ENCODE peak calls at places on chromosome 13, in ten cellular contexts. B is astrocyte of the spinal cord; F is stimulated activated CD8-positive, alpha-beta memory T cell treated with anti-CD3 and anti-CD28 coated beads, Interleukin-7, amount 100 ng/mL, for 1 hour; X is fibroblast of the aortic adventitia; I is NCI-H748 treated with DMSO at 0.1 percent for 48 hours; C is stimulated activated naive B cell treated with anti-CD40 and anti-IgM and Interleukin-4, amounts not matched to agents 10 μg/mL and 1 μg/mL and 100 μg/mL, for 72 hours; H is nephron progenitor cell; R is stimulated activated naive CD4-positive, alpha-beta T cell; T is heart right ventricle; N is sciatic nerve. W is an unnamed sample.

GRCh38 chr13:45055198-45055901 is 65.0 kb upstream of the GTF2F2 start:
- DNase-seq in X (peak), N (no peak), B (peak), R (no peak), H (no peak), T (no peak), I (no peak), F (no peak), C (no peak), W (no peak)

GRCh38 chr13:110347535-110348308 is 40.6 kb downstream of the COL4A2 start:
- DNase-seq in C (no peak), N (no peak), I (no peak), B (peak), X (peak), F (no peak), T (peak), R (no peak), H (no peak), W (no peak)

GRCh38 chr13:113857531-113858195 is 6.2 kb downstream of the GAS6 start:
- DNase-seq in C (no peak), B (no peak), N (no peak), T (no peak), X (no peak), I (no peak), R (no peak), F (no peak), H (no peak), W (no peak)

GRCh38 chr13:20239748-20240147 is 7.6 kb upstream of the GJB6 start:
- DNase-seq in H (no peak), I (no peak), B (no peak), T (no peak), N (no peak), X (no peak), C (no peak), F (no peak), R (no peak), W (no peak)

GRCh38 chr13:49996166-49996915 is 501 bp upstream of the TRIM13 start:
- DNase-seq in T (peak), B (peak), F (peak), H (peak), N (peak), R (peak), I (peak), X (peak), C (peak), W (peak)

GRCh38 chr13:75299913-75300862 is 181.8 kb downstream of the TBC1D4 start:
- DNase-seq in I (no peak), F (no peak), H (no peak), R (no peak), B (peak), N (no peak), C (no peak), T (no peak), X (peak), W (no peak)

GRCh38 chr13:44451651-44452050 is 78.0 kb downstream of the SERP2 start:
- DNase-seq in B (no peak), C (no peak), F (no peak), T (no peak), N (no peak), I (no peak), X (no peak), H (no peak), R (no peak), W (no peak)

GRCh38 chr13:111639196-111639705 is 318.8 kb downstream of the TEX29 start:
- DNase-seq in H (no peak), B (no peak), T (no peak), C (no peak), R (no peak), X (no peak), I (no peak), F (no peak), N (no peak), W (no peak)

GRCh38 chr13:27339299-27339698 is 68.7 kb downstream of the RASL11A start:
- DNase-seq in B (peak), F (no peak), H (peak), R (peak), I (peak), X (peak), C (no peak), T (no peak), N (no peak), W (no peak)

GRCh38 chr13:112451512-112452379 is 75.6 kb downstream of the SPACA7 start:
- DNase-seq in X (no peak), I (no peak), T (no peak), B (no peak), C (no peak), N (no peak), H (no peak), F (no peak), R (no peak), W (no peak)

GRCh38 chr13:84972907-84973306 is 826.3 kb downstream of the SLITRK6 start:
- DNase-seq in F (no peak), X (no peak), H (no peak), T (no peak), C (no peak), N (no peak), B (no peak), R (no peak), I (no peak), W (no peak)

GRCh38 chr13:110410000-110410399 is 102.9 kb downstream of the COL4A2 start:
- DNase-seq in T (no peak), F (no peak), N (no peak), X (no peak), B (no peak), H (no peak), I (no peak), R (no peak), C (no peak), W (no peak)

GRCh38 chr13:26255717-26256277 is 1.9 kb downstream of the CDK8 start:
- DNase-seq in T (no peak), N (no peak), R (no peak), X (peak), I (peak), C (no peak), B (peak), F (no peak), H (no peak), W (no peak)

GRCh38 chr13:46211521-46212351 is at the start of gene LRRC63:
- DNase-seq in B (peak), H (peak), T (peak), R (peak), F (peak), X (peak), C (peak), I (peak), N (peak), W (peak)